ENCODE peak calls at places on chromosomes 3 and 15, in ten cellular contexts. Y is PC-9, X is ovary, G is cardiac muscle cell, F is tibial artery, Z is stomach, R is Peyer's patch, K is uterus, C is IMR-90, B is MM.1S. L is an unnamed sample.

GRCh38 chr15:88118741-88119140 is 137.8 kb downstream of the NTRK3 start:
- DNase-seq in Y (no peak), X (no peak), G (no peak), F (peak; percentile 10), Z (no peak), R (no peak), K (no peak), C (no peak), B (no peak), L (no peak)

GRCh38 chr15:63079938-63080626 is 37.5 kb downstream of the TPM1 start:
- DNase-seq in Y (no peak), X (no peak), G (no peak), F (no peak), Z (no peak), R (no peak), K (no peak), C (peak; percentile 78), B (no peak), L (peak; percentile 83)

GRCh38 chr3:106033654-106034053 is 164.8 kb upstream of the CBLB start:
- DNase-seq in Y (no peak), X (no peak), G (no peak), F (no peak), Z (no peak), R (no peak), K (no peak), C (no peak), B (no peak), L (no peak)

GRCh38 chr15:72281713-72282112 is 9.4 kb upstream of the PARP6 start:
- DNase-seq in Y (no peak), X (no peak), G (no peak), F (no peak), Z (no peak), R (no peak), K (no peak), C (no peak), B (no peak), L (no peak)

GRCh38 chr3:127734181-127734720 is 61.5 kb downstream of the ABTB1 start:
- DNase-seq in Y (no peak), X (no peak), G (no peak), F (no peak), Z (no peak), R (no peak), K (no peak), C (no peak), B (no peak), L (no peak)

GRCh38 chr15:50059883-50060282 is 59.1 kb downstream of the ATP8B4 start:
- DNase-seq in Y (no peak), X (no peak), G (no peak), F (no peak), Z (no peak), R (no peak), K (no peak), C (no peak), B (no peak), L (no peak)

GRCh38 chr3:183435701-183436100 is 7.3 kb upstream of the MCF2L2 start:
- DNase-seq in Y (no peak), X (no peak), G (peak; percentile 12), F (no peak), Z (no peak), R (no peak), K (no peak), C (no peak), B (peak; percentile 95), L (no peak)

GRCh38 chr3:198071602-198072285 is 111.7 kb downstream of the LMLN start:
- DNase-seq in Y (peak; percentile 75), X (no peak), G (no peak), F (no peak), Z (no peak), R (no peak), K (no peak), C (peak; percentile 97), B (no peak), L (no peak)

GRCh38 chr3:61169621-61170251 is 81.5 kb downstream of the FHIT start:
- DNase-seq in Y (no peak), X (no peak), G (no peak), F (no peak), Z (no peak), R (no peak), K (no peak), C (no peak), B (no peak), L (no peak)

GRCh38 chr15:100766225-100767001 is 113.2 kb upstream of the ALDH1A3 start:
- DNase-seq in Y (no peak), X (no peak), G (no peak), F (peak; percentile 53), Z (no peak), R (no peak), K (no peak), C (no peak), B (no peak), L (no peak)

GRCh38 chr3:71202848-71203390 is 380.6 kb downstream of the FOXP1 start:
- DNase-seq in Y (no peak), X (no peak), G (no peak), F (no peak), Z (no peak), R (no peak), K (no peak), C (no peak), B (no peak), L (no peak)

GRCh38 chr3:45551214-45552010 is 43.1 kb upstream of the LIMD1 start:
- DNase-seq in Y (peak; percentile 85), X (peak; percentile 75), G (no peak), F (peak; percentile 80), Z (peak; percentile 33), R (no peak), K (peak; percentile 83), C (peak; percentile 99), B (no peak), L (peak; percentile 46)

GRCh38 chr3:127339943-127340861 is 52.4 kb upstream of the PRR20G start:
- DNase-seq in Y (no peak), X (no peak), G (no peak), F (no peak), Z (no peak), R (no peak), K (no peak), C (no peak), B (peak; percentile 48), L (no peak)

GRCh38 chr15:100111103-100112060 is 230.4 kb downstream of the ADAMTS17 start:
- DNase-seq in Y (peak; percentile 74), X (peak; percentile 19), G (no peak), F (peak; percentile 91), Z (peak; percentile 28), R (no peak), K (peak; percentile 57), C (peak; percentile 88), B (no peak), L (peak; percentile 75)

GRCh38 chr3:12817341-12817705 is 20.8 kb downstream of the CAND2 start:
- DNase-seq in Y (no peak), X (no peak), G (no peak), F (no peak), Z (no peak), R (no peak), K (no peak), C (no peak), B (no peak), L (no peak)

GRCh38 chr3:15812183-15812582 is 14.4 kb upstream of the ANKRD28 start:
- DNase-seq in Y (no peak), X (no peak), G (no peak), F (no peak), Z (no peak), R (no peak), K (no peak), C (peak; percentile 36), B (peak; percentile 48), L (no peak)

GRCh38 chr3:52197842-52198625 is at the start of gene ALAS1:
- DNase-seq in Y (peak; percentile 95), X (peak; percentile 97), G (peak; percentile 97), F (peak; percentile 95), Z (peak; percentile 96), R (peak; percentile 92), K (peak; percentile 94), C (peak; percentile 82), B (peak; percentile 95), L (peak; percentile 89)

GRCh38 chr3:124282751-124283643 is 291.1 kb upstream of the ROPN1 start:
- DNase-seq in Y (no peak), X (no peak), G (peak; percentile 30), F (no peak), Z (no peak), R (no peak), K (peak; percentile 61), C (peak; percentile 11), B (no peak), L (no peak)

GRCh38 chr15:91853501-91853967 is at the start of gene SLCO3A1:
- DNase-seq in Y (peak; percentile 77), X (peak; percentile 80), G (peak; percentile 88), F (peak; percentile 87), Z (peak; percentile 75), R (peak; percentile 33), K (peak; percentile 71), C (peak; percentile 32), B (peak; percentile 71), L (peak; percentile 68)
- H3K4me1 ChIP-seq in Y (peaks cover 51% of the 10 kb centered on the region), X (peaks cover 13% of the 10 kb centered on the region), G (peaks cover 32% of the 10 kb centered on the region), F (peaks cover 41% of the 10 kb centered on the region), Z (peaks cover 15% of the 10 kb centered on the region), R (peaks cover 7% of the 10 kb centered on the region), K (peaks cover 7% of the 10 kb centered on the region), C (peaks cover 5% of the 10 kb centered on the region), B (peaks cover 40% of the 10 kb centered on the region), L (peaks cover 26% of the 10 kb centered on the region)

DNA sequence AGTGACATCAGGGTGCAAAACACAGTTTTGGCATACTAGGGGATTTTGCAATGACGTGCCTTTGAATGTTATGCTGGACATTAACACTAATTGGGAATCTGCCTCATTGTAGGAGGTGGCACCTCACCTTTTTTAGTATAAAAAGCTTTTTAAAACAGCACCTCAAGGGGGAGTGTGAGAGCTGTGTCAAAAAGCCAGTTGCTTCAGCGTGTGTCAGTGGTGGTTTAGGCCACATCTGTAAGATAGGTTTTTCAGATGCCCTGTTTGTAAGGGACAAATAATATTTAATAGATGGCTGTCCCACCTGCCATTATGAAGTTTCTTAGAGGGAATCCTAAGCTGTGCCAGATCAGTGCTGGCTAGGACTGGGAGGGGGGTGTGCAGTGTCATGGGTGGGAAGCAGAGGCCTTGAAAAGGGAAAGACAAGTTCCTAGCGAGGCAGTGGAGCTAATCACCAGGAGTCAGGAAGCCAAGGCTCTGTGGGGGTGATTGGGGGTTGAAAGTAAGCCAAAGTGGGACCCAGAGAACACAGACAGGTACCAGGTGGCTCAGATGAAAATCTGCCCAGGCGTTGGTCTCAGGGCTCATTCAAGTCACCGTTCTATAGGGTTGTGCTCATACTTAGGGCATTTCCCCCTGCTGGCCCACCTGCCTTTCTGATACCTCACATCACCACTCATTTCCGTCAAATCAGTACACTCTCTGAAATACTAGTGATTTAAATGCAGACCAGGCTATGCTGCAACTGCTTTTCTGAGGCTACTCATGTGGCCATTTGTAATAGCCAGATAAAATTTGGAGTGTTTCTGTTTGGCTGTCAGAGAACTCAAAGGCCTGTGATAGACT is 120.5 kb downstream of the BBX start:
- DNase-seq in Y (no peak), X (no peak), G (peak; percentile 49), F (no peak), Z (no peak), R (no peak), K (no peak), C (no peak), B (peak; percentile 46), L (no peak)
- TF ChIP-seq CTCF in Y (no peak), X (no peak), G (peak; percentile 33), F (no peak), Z (no peak), R (no peak), K (no peak), C (peak; percentile 20), B (peak; percentile 43), L (peak; percentile 12)

GRCh38 chr3:25438791-25439555 is 10.9 kb downstream of the RARB start:
- DNase-seq in Y (no peak), X (no peak), G (no peak), F (no peak), Z (no peak), R (no peak), K (no peak), C (no peak), B (no peak), L (no peak)
- H3K4me1 ChIP-seq in Y (no peaks in the 10 kb centered on the region), X (no peaks in the 10 kb centered on the region), G (peaks cover 23% of the 10 kb centered on the region), F (peaks cover 58% of the 10 kb centered on the region), Z (peaks cover 3% of the 10 kb centered on the region), R (no peaks in the 10 kb centered on the region), K (no peaks in the 10 kb centered on the region), C (no peaks in the 10 kb centered on the region), B (no peaks in the 10 kb centered on the region), L (no peaks in the 10 kb centered on the region)

GRCh38 chr3:153970735-153971347 is 150.3 kb upstream of the ARHGEF26 start:
- DNase-seq in Y (no peak), X (no peak), G (no peak), F (no peak), Z (no peak), R (no peak), K (no peak), C (peak; percentile 34), B (peak; percentile 46), L (no peak)
- TF ChIP-seq CTCF in Y (peak; percentile 69), X (no peak), G (peak; percentile 66), F (no peak), Z (no peak), R (peak; percentile 30), K (no peak), C (peak; percentile 35), B (peak; percentile 74), L (peak; percentile 19)